ENCODE peak calls at places on chromosomes 11 and 22, in ten cellular contexts. P, W, M, J, I, F, E, Y, X and O are unnamed samples.

GRCh38 chr11:43327987-43328386 is 16.2 kb downstream of the API5 start:
- DNase-seq in F (no peak), J (peak), P (no peak), M (no peak), I (peak), W (no peak), Y (no peak), E (no peak), X (peak), O (no peak)

GRCh38 chr11:71117311-71117710 is 135.1 kb downstream of the SHANK2 start:
- DNase-seq in E (no peak), X (no peak), W (no peak), P (no peak), M (no peak), I (no peak), F (peak), J (no peak), Y (no peak), O (no peak)

GRCh38 chr11:17828311-17828751 is 93.8 kb downstream of the KCNC1 start:
- DNase-seq in J (no peak), X (peak), Y (no peak), I (no peak), P (no peak), W (no peak), E (no peak), F (no peak), M (no peak), O (no peak)

GRCh38 chr11:43578346-43579170 is 102.0 kb upstream of the HSD17B12 start:
- DNase-seq in I (no peak), J (peak), Y (no peak), M (no peak), F (no peak), P (no peak), X (no peak), W (no peak), E (no peak), O (no peak)

GRCh38 chr11:85495918-85496317 is 131.2 kb downstream of the DLG2 start:
- DNase-seq in J (no peak), W (no peak), M (no peak), E (no peak), F (no peak), I (no peak), X (no peak), Y (no peak), P (no peak), O (no peak)

GRCh38 chr22:42621505-42622002 is 6.9 kb upstream of the POLDIP3 start:
- DNase-seq in E (peak), X (peak), J (peak), M (no peak), P (peak), F (peak), Y (peak), W (no peak), I (peak), O (no peak)

GRCh38 chr22:27748355-27749168 is 53.0 kb downstream of the MN1 start:
- DNase-seq in E (no peak), I (peak), Y (no peak), P (no peak), M (no peak), J (no peak), F (peak), W (no peak), X (peak), O (no peak)

GRCh38 chr22:26887456-26887855 is 230.1 kb downstream of the MIAT start:
- DNase-seq in I (peak), M (no peak), Y (no peak), W (no peak), F (no peak), E (no peak), J (peak), P (no peak), X (no peak), O (no peak)

GRCh38 chr11:34855754-34856095 is 60.5 kb downstream of the APIP start:
- DNase-seq in F (no peak), W (no peak), M (peak), P (no peak), Y (no peak), J (no peak), X (no peak), E (no peak), I (no peak), O (no peak)

GRCh38 chr11:12053606-12054361 is 45.4 kb upstream of the DKK3 start:
- DNase-seq in E (no peak), X (no peak), I (peak), Y (no peak), F (no peak), M (no peak), P (no peak), J (no peak), W (no peak), O (no peak)

GRCh38 chr11:911890-912219 is 1.2 kb upstream of the CHID1 start:
- DNase-seq in P (no peak), E (no peak), F (no peak), I (no peak), X (no peak), J (no peak), M (no peak), W (no peak), Y (no peak), O (no peak)

GRCh38 chr11:9060700-9061111 is 30.7 kb downstream of the SCUBE2 start:
- DNase-seq in X (no peak), Y (no peak), J (peak), F (no peak), E (no peak), P (peak), W (no peak), M (no peak), I (peak), O (no peak)

GRCh38 chr11:46309669-46310288 is 32.3 kb downstream of the CREB3L1 start:
- DNase-seq in J (no peak), Y (no peak), W (peak), P (no peak), X (no peak), E (peak), M (no peak), F (no peak), I (no peak), O (no peak)

GRCh38 chr11:34667810-34668582 is 47.1 kb downstream of the EHF start:
- DNase-seq in X (peak), F (no peak), E (no peak), I (no peak), Y (no peak), M (peak), W (no peak), J (no peak), P (no peak), O (no peak)

GRCh38 chr11:83162377-83162776 is 5.4 kb downstream of the PCF11 start:
- DNase-seq in J (peak), F (no peak), W (no peak), I (peak), M (no peak), X (no peak), E (no peak), Y (no peak), P (no peak), O (no peak)

GRCh38 chr11:2133481-2134021 is 5.6 kb downstream of the IGF2 start:
- DNase-seq in I (no peak), W (no peak), X (no peak), M (no peak), Y (no peak), E (no peak), P (no peak), J (no peak), F (no peak), O (peak)

GRCh38 chr11:67633758-67634365 is 4.1 kb upstream of the NUDT8 start:
- DNase-seq in Y (no peak), E (no peak), F (peak), P (no peak), W (peak), X (no peak), M (no peak), J (no peak), I (no peak), O (peak)

GRCh38 chr11:72747456-72747855 is 4.8 kb downstream of the ARAP1 start:
- DNase-seq in F (peak), X (no peak), E (no peak), P (no peak), Y (no peak), J (no peak), I (no peak), M (no peak), W (no peak), O (no peak)

GRCh38 chr22:30261134-30261533 is 5.5 kb downstream of the OSM start:
- DNase-seq in Y (no peak), F (peak), E (no peak), J (no peak), I (no peak), M (no peak), P (no peak), W (no peak), X (no peak), O (no peak)

GRCh38 chr11:9397746-9398680 is 13.6 kb downstream of the IPO7 start:
- DNase-seq in P (no peak), Y (no peak), W (no peak), F (no peak), J (peak), X (no peak), I (no peak), M (no peak), E (no peak), O (no peak)

GRCh38 chr11:134488913-134489312 is 76.9 kb upstream of the B3GAT1 start:
- DNase-seq in F (no peak), Y (no peak), P (no peak), M (no peak), E (no peak), I (no peak), X (no peak), J (no peak), W (no peak), O (no peak)

GRCh38 chr11:120271672-120272071 is 31.7 kb downstream of the POU2F3 start:
- DNase-seq in Y (no peak), X (no peak), W (no peak), J (no peak), P (no peak), F (no peak), M (no peak), I (no peak), E (no peak), O (no peak)

GRCh38 chr11:15625691-15626090 is 511.0 kb downstream of the INSC start:
- DNase-seq in F (no peak), M (no peak), J (no peak), P (no peak), I (no peak), X (no peak), W (no peak), E (no peak), Y (no peak), O (no peak)

GRCh38 chr11:57133616-57134015 is 48.1 kb upstream of the LRRC55 start:
- DNase-seq in Y (no peak), M (peak), W (no peak), I (no peak), J (no peak), X (no peak), F (no peak), P (no peak), E (no peak), O (no peak)

GRCh38 chr22:44389181-44389580 is 76.4 kb upstream of the SHISAL1 start:
- DNase-seq in W (peak), X (no peak), I (no peak), E (no peak), F (peak), Y (no peak), P (no peak), J (no peak), M (no peak), O (peak)

GRCh38 chr11:118003021-118003423 is 16.8 kb downstream of the IL10RA start:
- DNase-seq in F (peak), X (no peak), J (no peak), M (no peak), Y (no peak), W (no peak), I (no peak), E (no peak), P (peak), O (no peak)

GRCh38 chr11:120432056-120433018 is 79.2 kb upstream of the GRIK4 start:
- DNase-seq in F (no peak), P (peak), I (peak), X (peak), M (no peak), W (peak), E (peak), J (peak), Y (no peak), O (no peak)

GRCh38 chr11:123060265-123061000 is 1.5 kb downstream of the HSPA8 start:
- DNase-seq in W (no peak), P (peak), I (no peak), F (no peak), Y (no peak), M (no peak), E (no peak), X (no peak), J (no peak), O (no peak)

GRCh38 chr11:69060005-69060404 is 11.3 kb downstream of the TPCN2 start:
- DNase-seq in P (no peak), Y (no peak), F (no peak), W (peak), M (no peak), X (no peak), I (no peak), E (no peak), J (no peak), O (no peak)

GRCh38 chr11:134412508-134413333 is 679 bp upstream of the B3GAT1 start:
- DNase-seq in J (no peak), Y (no peak), X (no peak), W (no peak), I (no peak), P (peak), F (peak), M (no peak), E (no peak), O (peak)

GRCh38 chr11:57306156-57306876 is 18.4 kb downstream of the TNKS1BP1 start:
- DNase-seq in I (peak), J (no peak), X (no peak), P (no peak), E (no peak), Y (no peak), M (no peak), F (no peak), W (no peak), O (no peak)

GRCh38 chr22:29006346-29006745 is 55.3 kb downstream of the C22orf31 start:
- DNase-seq in W (no peak), X (no peak), Y (no peak), P (no peak), E (no peak), F (no peak), M (no peak), J (no peak), I (no peak), O (no peak)

GRCh38 chr11:7490054-7490453 is 4.7 kb downstream of the OLFML1 start:
- DNase-seq in W (no peak), I (peak), F (no peak), X (no peak), M (no peak), E (no peak), P (no peak), J (no peak), Y (no peak), O (no peak)

GRCh38 chr11:15161746-15162145 is 47.0 kb downstream of the INSC start:
- DNase-seq in E (no peak), Y (no peak), F (no peak), X (no peak), I (no peak), J (no peak), P (no peak), W (no peak), M (no peak), O (no peak)